ENCODE peak calls at places on chromosome 7, in nine cellular contexts. B is GM23338; P is H9; C is CD4-positive, alpha-beta T cell; J is fibroblast of mammary gland; I is endodermal cell; A is adrenal gland; W is Peyer's patch; U is HL-60. X is an unnamed sample.

GRCh38 chr7:2504128-2504817 is 15.3 kb upstream of the LFNG start:
- DNase-seq in B (no peak), I (no peak), P (no peak), C (no peak), U (no peak), J (no peak), A (no peak), W (no peak), X (no peak)

GRCh38 chr7:67754651-67755050 is 758.0 kb downstream of the TYW1 start:
- DNase-seq in U (no peak), P (no peak), B (no peak), C (no peak), W (no peak), A (no peak), I (no peak), J (peak; percentile 10), X (no peak)

GRCh38 chr7:22375359-22376048 is 18.6 kb upstream of the RAPGEF5 start:
- DNase-seq in W (no peak), P (no peak), B (no peak), C (no peak), A (no peak), J (peak; percentile 16), I (no peak), U (no peak), X (no peak)

GRCh38 chr7:124031919-124032318 is 948 bp downstream of the TMEM229A start:
- DNase-seq in B (no peak), P (no peak), J (no peak), W (no peak), C (no peak), U (no peak), I (peak; percentile 76), A (no peak), X (no peak)

GRCh38 chr7:157617401-157617800 is 280.6 kb downstream of the DNAJB6 start:
- DNase-seq in P (no peak), A (no peak), U (no peak), J (no peak), W (no peak), I (no peak), C (no peak), B (no peak), X (no peak)

GRCh38 chr7:73707045-73707631 is 12.3 kb downstream of the STX1A start:
- DNase-seq in U (peak; percentile 80), P (no peak), C (no peak), W (peak; percentile 46), I (no peak), B (peak; percentile 50), A (no peak), J (no peak), X (peak; percentile 55)

GRCh38 chr7:29877196-29877595 is 70.9 kb downstream of the WIPF3 start:
- DNase-seq in P (no peak), U (no peak), J (no peak), W (no peak), B (no peak), C (no peak), I (no peak), A (no peak), X (no peak)

GRCh38 chr7:2607122-2607912 is 24.5 kb upstream of the TTYH3 start:
- DNase-seq in I (no peak), C (no peak), P (no peak), B (no peak), A (peak; percentile 62), J (no peak), U (no peak), W (no peak), X (no peak)

GRCh38 chr7:85890244-85890811 is 703.5 kb upstream of the SEMA3D start:
- DNase-seq in I (no peak), U (no peak), P (no peak), J (peak; percentile 34), A (no peak), C (no peak), W (no peak), B (peak; percentile 60), X (no peak)

GRCh38 chr7:2732388-2732787 is 44.4 kb downstream of the AMZ1 start:
- DNase-seq in W (peak; percentile 11), C (no peak), B (no peak), A (no peak), J (no peak), P (peak; percentile 10), I (no peak), U (no peak), X (no peak)

GRCh38 chr7:113314594-113314993 is 196.2 kb upstream of the SMIM30 start:
- DNase-seq in B (no peak), C (no peak), P (no peak), J (no peak), A (no peak), U (no peak), W (no peak), I (no peak), X (no peak)

GRCh38 chr7:91345449-91345848 is 81.2 kb downstream of the FZD1 start:
- DNase-seq in J (no peak), C (no peak), W (no peak), I (no peak), U (no peak), A (no peak), B (no peak), P (no peak), X (no peak)

GRCh38 chr7:97272237-97272975 is 154.9 kb downstream of the SDHAF3 start:
- DNase-seq in B (no peak), C (no peak), W (no peak), J (no peak), P (no peak), I (no peak), U (no peak), A (no peak), X (no peak)

DNA sequence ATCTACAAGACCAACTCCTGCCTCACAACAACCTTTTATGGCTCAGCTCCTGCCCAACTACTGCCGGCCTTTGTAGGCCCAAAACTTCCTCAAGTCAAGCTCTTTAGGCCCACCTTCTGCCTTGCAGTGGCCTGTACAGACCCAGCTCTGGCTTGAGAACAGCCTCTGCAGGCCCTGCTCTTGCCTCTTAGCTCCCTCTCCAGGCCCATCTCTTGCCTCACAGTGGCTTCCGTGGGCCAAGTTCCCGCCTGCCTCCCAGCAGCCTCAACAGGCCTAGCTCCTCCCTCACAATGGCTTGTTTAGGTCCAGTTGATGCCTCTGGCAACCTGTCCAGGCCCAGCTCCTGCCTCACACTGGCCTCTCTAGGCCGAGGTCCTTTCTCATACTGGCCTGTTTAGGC is 32.4 kb upstream of the VKORC1L1 start:
- DNase-seq in W (no peak), P (peak; percentile 84), I (peak; percentile 88), A (no peak), U (no peak), J (peak; percentile 62), B (no peak), C (no peak), X (no peak)
- TF ChIP-seq CTCF in W (no peak), P (peak; percentile 67), I (peak; percentile 76), A (no peak), U (no peak), J (peak; percentile 55), B (no peak), C (no peak), X (peak; percentile 51)

GRCh38 chr7:70190266-70190665 is 592.0 kb downstream of the AUTS2 start:
- DNase-seq in C (no peak), U (no peak), I (no peak), P (no peak), A (no peak), J (peak; percentile 30), B (no peak), W (no peak), X (no peak)

GRCh38 chr7:70189261-70189660 is 591.0 kb downstream of the AUTS2 start:
- DNase-seq in U (no peak), W (no peak), P (no peak), A (no peak), B (no peak), I (no peak), J (peak; percentile 78), C (no peak), X (no peak)

GRCh38 chr7:70193514-70193913 is 595.2 kb downstream of the AUTS2 start:
- DNase-seq in P (no peak), A (no peak), I (no peak), J (peak; percentile 60), B (no peak), U (no peak), C (no peak), W (no peak), X (no peak)

GRCh38 chr7:70189776-70190175 is 591.5 kb downstream of the AUTS2 start:
- DNase-seq in U (no peak), A (no peak), J (peak; percentile 84), W (no peak), I (no peak), P (no peak), C (no peak), B (no peak), X (no peak)
- TF ChIP-seq CTCF in U (no peak), A (no peak), J (no peak), W (no peak), I (no peak), P (no peak), C (no peak), B (no peak), X (no peak)

DNA sequence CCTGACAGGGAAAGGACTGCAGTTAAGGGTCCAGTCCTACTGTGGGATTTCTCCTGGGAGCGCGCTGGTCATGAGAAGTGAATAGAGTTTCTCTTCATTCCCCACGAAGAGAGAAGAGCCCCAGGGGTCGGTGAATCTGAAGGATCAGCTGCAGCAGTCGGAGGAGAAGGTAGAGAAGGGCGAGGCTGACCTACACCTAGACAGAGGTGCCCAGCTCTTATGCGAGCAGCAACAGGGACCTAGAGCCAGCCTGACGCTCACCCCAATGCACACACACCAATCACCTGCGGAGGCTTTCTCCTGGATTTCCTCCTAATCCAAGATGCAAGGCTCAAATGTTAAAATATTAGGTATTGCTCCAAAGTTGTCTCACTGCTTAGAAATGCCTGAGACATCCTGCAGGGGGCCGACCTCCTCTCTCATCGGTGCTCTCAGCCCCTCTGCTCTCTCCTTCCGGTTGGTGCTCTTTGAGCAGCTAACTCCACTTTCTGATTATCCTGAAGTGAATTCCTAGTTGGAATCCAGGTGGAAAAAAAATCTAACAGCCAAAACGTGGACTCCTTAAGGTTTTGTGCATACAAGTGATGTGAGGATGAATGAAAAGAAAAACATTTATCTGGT is 176.4 kb downstream of the AHR start:
- DNase-seq in I (peak; percentile 70), B (peak; percentile 74), W (no peak), A (no peak), C (no peak), P (peak; percentile 51), U (no peak), J (no peak), X (no peak)
- TF ChIP-seq CTCF in I (peak; percentile 75), B (peak; percentile 58), W (peak; percentile 7), A (no peak), C (no peak), P (peak; percentile 64), U (no peak), J (peak; percentile 25), X (no peak)

GRCh38 chr7:279821-280220 is 10.1 kb upstream of the FOXL3 start:
- DNase-seq in B (no peak), C (no peak), W (no peak), P (no peak), A (no peak), I (no peak), U (no peak), J (no peak), X (no peak)
- TF ChIP-seq CTCF in B (no peak), C (no peak), W (no peak), P (no peak), A (no peak), I (no peak), U (no peak), J (no peak), X (no peak)

GRCh38 chr7:4531236-4531635 is 150.9 kb upstream of the FOXK1 start:
- DNase-seq in J (no peak), B (peak; percentile 75), A (no peak), I (peak; percentile 60), W (no peak), C (no peak), P (peak; percentile 67), U (no peak), X (no peak)
- TF ChIP-seq CTCF in J (no peak), B (no peak), A (no peak), I (no peak), W (no peak), C (no peak), P (no peak), U (no peak), X (no peak)

GRCh38 chr7:130959743-130960207 is 225.8 kb upstream of the KLF14 start:
- DNase-seq in A (no peak), J (peak; percentile 86), C (no peak), P (no peak), I (peak; percentile 69), W (no peak), U (peak; percentile 56), B (peak; percentile 70), X (no peak)
- TF ChIP-seq CTCF in A (no peak), J (peak; percentile 60), C (no peak), P (peak; percentile 62), I (peak; percentile 69), W (peak; percentile 22), U (peak; percentile 59), B (peak; percentile 61), X (peak; percentile 4)